ENCODE peak calls at places on chromosomes 13 and 19, in nine cellular contexts. J is activated CD8-positive, alpha-beta T cell treated with anti-CD3 and anti-CD28 coated beads, Interleukin-2, amount 10 ng/mL, durations not matched to agents 7 days and 5 days; Y is mesendoderm; H is germinal center; L is D341Med; I is GM12892; N is C1 segment of cervical spinal cord; E is GDM1; M is NCI-H1105 treated with DMSO at 0.1 percent for 48 hours. X is an unnamed sample.

GRCh38 chr19:55304279-55304978 is 20.6 kb downstream of the BRSK1 start:
- DNase-seq in J (peak), Y (peak), H (peak), L (peak), I (peak), N (no peak), E (peak), M (peak), X (no peak)

GRCh38 chr19:50565984-50566903 is 2.0 kb downstream of the LRRC4B start:
- DNase-seq in J (no peak), Y (peak), H (no peak), L (no peak), I (no peak), N (peak), E (no peak), M (no peak), X (no peak)

GRCh38 chr13:98223741-98224140 is 46.7 kb upstream of the RNF113B start:
- DNase-seq in J (no peak), Y (no peak), H (no peak), L (no peak), I (no peak), N (no peak), E (no peak), M (peak), X (no peak)

GRCh38 chr19:16185925-16186234 is 670 bp downstream of the FAM32A start:
- DNase-seq in J (no peak), Y (no peak), H (peak), L (peak), I (no peak), N (no peak), E (no peak), M (no peak), X (no peak)

GRCh38 chr19:52679598-52679997 is 41.4 kb upstream of the ZNF83 start:
- DNase-seq in J (no peak), Y (no peak), H (no peak), L (no peak), I (no peak), N (no peak), E (no peak), M (no peak), X (no peak)

GRCh38 chr13:78875792-78876580 is 217.0 kb upstream of the OBI1 start:
- DNase-seq in J (peak), Y (peak), H (no peak), L (no peak), I (peak), N (no peak), E (no peak), M (no peak), X (no peak)

GRCh38 chr13:45441633-45442032 is 23.1 kb upstream of the COG3 start:
- DNase-seq in J (peak), Y (no peak), H (no peak), L (no peak), I (no peak), N (no peak), E (no peak), M (no peak), X (no peak)

GRCh38 chr13:25232937-25233515 is 54.3 kb downstream of the MTMR6 start:
- DNase-seq in J (no peak), Y (peak), H (peak), L (peak), I (no peak), N (no peak), E (no peak), M (peak), X (no peak)

GRCh38 chr13:46495647-46496046 is 57.3 kb upstream of the LRCH1 start:
- DNase-seq in J (no peak), Y (no peak), H (no peak), L (no peak), I (no peak), N (no peak), E (no peak), M (no peak), X (no peak)

GRCh38 chr13:34037636-34038325 is 219.8 kb downstream of the RFC3 start:
- DNase-seq in J (no peak), Y (peak), H (no peak), L (no peak), I (no peak), N (no peak), E (no peak), M (no peak), X (no peak)

GRCh38 chr19:28171983-28172382 is 1041.0 kb downstream of the UQCRFS1 start:
- DNase-seq in J (no peak), Y (no peak), H (no peak), L (no peak), I (no peak), N (no peak), E (no peak), M (no peak), X (no peak)

GRCh38 chr19:14530005-14530348 is 583 bp downstream of the TECR start:
- DNase-seq in J (no peak), Y (peak), H (no peak), L (no peak), I (no peak), N (peak), E (no peak), M (no peak), X (no peak)

GRCh38 chr19:29293736-29294342 is 80.9 kb upstream of the UQCRFS1 start:
- DNase-seq in J (no peak), Y (no peak), H (no peak), L (no peak), I (no peak), N (no peak), E (no peak), M (no peak), X (no peak)

GRCh38 chr19:56764296-56764695 is 76.2 kb downstream of the PEG3 start:
- DNase-seq in J (no peak), Y (peak), H (no peak), L (no peak), I (no peak), N (no peak), E (no peak), M (no peak), X (no peak)

GRCh38 chr13:26459276-26460131 is 98.0 kb upstream of the WASF3 start:
- DNase-seq in J (no peak), Y (no peak), H (no peak), L (no peak), I (no peak), N (no peak), E (no peak), M (no peak), X (no peak)

GRCh38 chr13:27923794-27924528 is 4.2 kb downstream of the PDX1 start:
- DNase-seq in J (no peak), Y (no peak), H (no peak), L (peak), I (peak), N (no peak), E (no peak), M (no peak), X (no peak)

GRCh38 chr19:50897612-50898011 is 13.6 kb downstream of the KLK4 start:
- DNase-seq in J (no peak), Y (no peak), H (no peak), L (no peak), I (no peak), N (no peak), E (no peak), M (no peak), X (no peak)

GRCh38 chr13:90331974-90332373 is 1015.5 kb upstream of the MIR17HG start:
- DNase-seq in J (no peak), Y (no peak), H (no peak), L (no peak), I (no peak), N (no peak), E (no peak), M (no peak), X (no peak)

GRCh38 chr13:33186851-33187250 is 98.7 kb downstream of the STARD13 start:
- DNase-seq in J (no peak), Y (peak), H (no peak), L (no peak), I (no peak), N (no peak), E (no peak), M (no peak), X (no peak)

GRCh38 chr19:51129716-51130115 is 5.0 kb downstream of the SIGLEC9 start:
- DNase-seq in J (no peak), Y (no peak), H (no peak), L (no peak), I (no peak), N (no peak), E (no peak), M (no peak), X (no peak)

GRCh38 chr13:53015044-53015443 is 13.6 kb upstream of the OLFM4 start:
- DNase-seq in J (no peak), Y (peak), H (no peak), L (no peak), I (no peak), N (no peak), E (no peak), M (peak), X (no peak)

GRCh38 chr13:27822873-27823311 is 30.6 kb downstream of the GSX1 start:
- DNase-seq in J (no peak), Y (no peak), H (no peak), L (no peak), I (no peak), N (no peak), E (no peak), M (no peak), X (no peak)

GRCh38 chr13:19952850-19953249 is 5.7 kb upstream of the ZMYM2 start:
- DNase-seq in J (no peak), Y (no peak), H (no peak), L (no peak), I (no peak), N (no peak), E (no peak), M (no peak), X (no peak)

GRCh38 chr19:48746738-48747575 is at the start of gene IZUMO1:
- DNase-seq in J (peak), Y (peak), H (peak), L (peak), I (peak), N (peak), E (no peak), M (no peak), X (no peak)

GRCh38 chr19:55231391-55232283 is 3.1 kb upstream of the TMEM86B start:
- DNase-seq in J (no peak), Y (no peak), H (no peak), L (no peak), I (no peak), N (no peak), E (no peak), M (no peak), X (no peak)

GRCh38 chr19:43610493-43610892 is 1.4 kb upstream of the SRRM5 start:
- DNase-seq in J (no peak), Y (peak), H (no peak), L (no peak), I (no peak), N (no peak), E (no peak), M (no peak), X (no peak)

GRCh38 chr19:15628236-15629002 is 12.3 kb upstream of the CYP4F3 start:
- DNase-seq in J (no peak), Y (no peak), H (no peak), L (no peak), I (no peak), N (no peak), E (no peak), M (no peak), X (no peak)

GRCh38 chr13:84574851-84575250 is 692.6 kb upstream of the SLITRK1 start:
- DNase-seq in J (no peak), Y (no peak), H (no peak), L (peak), I (no peak), N (no peak), E (no peak), M (no peak), X (no peak)